ENCODE peak calls at places on chromosomes 16 and 17, in ten cellular contexts. One of them, this sample, is unnamed.

GRCh38 chr17:77100009-77100408 is 40.8 kb upstream of the SEC14L1 start:
- DNase-seq in GM10248: no peak
- DNase-seq in omental fat pad: no peak
- DNase-seq in AG09319: no peak
- DNase-seq in uterus: no peak
- DNase-seq in stomach: peak
- DNase-seq in nephron progenitor cell: no peak
- DNase-seq in BJ: no peak
- DNase-seq in endothelial cell: no peak
- DNase-seq in PC-3: no peak
- DNase-seq in this sample: no peak

GRCh38 chr17:75875940-75876189 is 2.5 kb downstream of the TRIM47 start:
- DNase-seq in GM10248: no peak
- DNase-seq in omental fat pad: no peak
- DNase-seq in AG09319: no peak
- DNase-seq in uterus: peak
- DNase-seq in stomach: no peak
- DNase-seq in nephron progenitor cell: no peak
- DNase-seq in BJ: no peak
- DNase-seq in endothelial cell: no peak
- DNase-seq in PC-3: no peak
- DNase-seq in this sample: no peak

GRCh38 chr16:83015871-83016270 is 389.1 kb downstream of the CDH13 start:
- DNase-seq in GM10248: no peak
- DNase-seq in omental fat pad: no peak
- DNase-seq in AG09319: no peak
- DNase-seq in uterus: no peak
- DNase-seq in stomach: no peak
- DNase-seq in nephron progenitor cell: no peak
- DNase-seq in BJ: peak
- DNase-seq in endothelial cell: no peak
- DNase-seq in PC-3: no peak
- DNase-seq in this sample: no peak

GRCh38 chr17:52207786-52208185 is 49.3 kb upstream of the CA10 start:
- DNase-seq in GM10248: no peak
- DNase-seq in omental fat pad: no peak
- DNase-seq in AG09319: no peak
- DNase-seq in uterus: no peak
- DNase-seq in stomach: no peak
- DNase-seq in nephron progenitor cell: no peak
- DNase-seq in BJ: no peak
- DNase-seq in endothelial cell: no peak
- DNase-seq in PC-3: no peak
- DNase-seq in this sample: no peak

GRCh38 chr16:88455610-88456355 is 2.7 kb downstream of the ZFPM1 start:
- DNase-seq in GM10248: peak
- DNase-seq in omental fat pad: no peak
- DNase-seq in AG09319: peak
- DNase-seq in uterus: no peak
- DNase-seq in stomach: peak
- DNase-seq in nephron progenitor cell: peak
- DNase-seq in BJ: no peak
- DNase-seq in endothelial cell: peak
- DNase-seq in PC-3: peak
- DNase-seq in this sample: no peak

GRCh38 chr17:45948881-45949624 is 50.0 kb upstream of the STH start:
- DNase-seq in GM10248: peak
- DNase-seq in omental fat pad: peak
- DNase-seq in AG09319: peak
- DNase-seq in uterus: peak
- DNase-seq in stomach: peak
- DNase-seq in nephron progenitor cell: peak
- DNase-seq in BJ: peak
- DNase-seq in endothelial cell: peak
- DNase-seq in PC-3: peak
- DNase-seq in this sample: no peak

GRCh38 chr16:73240928-73241327 is 193.0 kb upstream of the ZFHX3 start:
- DNase-seq in GM10248: no peak
- DNase-seq in omental fat pad: no peak
- DNase-seq in AG09319: no peak
- DNase-seq in uterus: no peak
- DNase-seq in stomach: no peak
- DNase-seq in nephron progenitor cell: no peak
- DNase-seq in BJ: no peak
- DNase-seq in endothelial cell: no peak
- DNase-seq in PC-3: no peak
- DNase-seq in this sample: no peak

GRCh38 chr16:89827383-89828198 is 684 bp upstream of the SPIRE2 start:
- DNase-seq in GM10248: no peak
- DNase-seq in omental fat pad: no peak
- DNase-seq in AG09319: no peak
- DNase-seq in uterus: no peak
- DNase-seq in stomach: peak
- DNase-seq in nephron progenitor cell: peak
- DNase-seq in BJ: no peak
- DNase-seq in endothelial cell: peak
- DNase-seq in PC-3: peak
- DNase-seq in this sample: no peak

GRCh38 chr16:12470311-12471229 is 333.1 kb downstream of the CPPED1 start:
- DNase-seq in GM10248: no peak
- DNase-seq in omental fat pad: no peak
- DNase-seq in AG09319: no peak
- DNase-seq in uterus: peak
- DNase-seq in stomach: no peak
- DNase-seq in nephron progenitor cell: no peak
- DNase-seq in BJ: no peak
- DNase-seq in endothelial cell: no peak
- DNase-seq in PC-3: no peak
- DNase-seq in this sample: no peak

GRCh38 chr16:30984669-30985400 is at the start of gene HSD3B7:
- DNase-seq in GM10248: peak
- DNase-seq in omental fat pad: peak
- DNase-seq in AG09319: peak
- DNase-seq in uterus: peak
- DNase-seq in stomach: peak
- DNase-seq in nephron progenitor cell: peak
- DNase-seq in BJ: no peak
- DNase-seq in endothelial cell: peak
- DNase-seq in PC-3: peak
- DNase-seq in this sample: no peak

GRCh38 chr16:66057056-66057455 is 309.4 kb upstream of the CDH5 start:
- DNase-seq in GM10248: no peak
- DNase-seq in omental fat pad: no peak
- DNase-seq in AG09319: no peak
- DNase-seq in uterus: peak
- DNase-seq in stomach: no peak
- DNase-seq in nephron progenitor cell: no peak
- DNase-seq in BJ: no peak
- DNase-seq in endothelial cell: no peak
- DNase-seq in PC-3: no peak
- DNase-seq in this sample: no peak

GRCh38 chr17:9929873-9930272 is 24.8 kb upstream of the RCVRN start:
- DNase-seq in GM10248: no peak
- DNase-seq in omental fat pad: no peak
- DNase-seq in AG09319: no peak
- DNase-seq in uterus: peak
- DNase-seq in stomach: no peak
- DNase-seq in nephron progenitor cell: no peak
- DNase-seq in BJ: no peak
- DNase-seq in endothelial cell: no peak
- DNase-seq in PC-3: no peak
- DNase-seq in this sample: no peak

GRCh38 chr17:5097101-5097834 is 14.4 kb downstream of the ZNF232 start:
- DNase-seq in GM10248: peak
- DNase-seq in omental fat pad: no peak
- DNase-seq in AG09319: no peak
- DNase-seq in uterus: peak
- DNase-seq in stomach: peak
- DNase-seq in nephron progenitor cell: peak
- DNase-seq in BJ: no peak
- DNase-seq in endothelial cell: peak
- DNase-seq in PC-3: no peak
- DNase-seq in this sample: no peak

GRCh38 chr17:79944251-79944812 is 91.3 kb downstream of the TBC1D16 start:
- DNase-seq in GM10248: no peak
- DNase-seq in omental fat pad: no peak
- DNase-seq in AG09319: no peak
- DNase-seq in uterus: no peak
- DNase-seq in stomach: no peak
- DNase-seq in nephron progenitor cell: no peak
- DNase-seq in BJ: no peak
- DNase-seq in endothelial cell: no peak
- DNase-seq in PC-3: no peak
- DNase-seq in this sample: peak

GRCh38 chr17:79946352-79947231 is 89.1 kb downstream of the TBC1D16 start:
- DNase-seq in GM10248: no peak
- DNase-seq in omental fat pad: no peak
- DNase-seq in AG09319: no peak
- DNase-seq in uterus: no peak
- DNase-seq in stomach: no peak
- DNase-seq in nephron progenitor cell: peak
- DNase-seq in BJ: no peak
- DNase-seq in endothelial cell: no peak
- DNase-seq in PC-3: no peak
- DNase-seq in this sample: peak

GRCh38 chr17:79943354-79944241 is 92.1 kb downstream of the TBC1D16 start:
- DNase-seq in GM10248: no peak
- DNase-seq in omental fat pad: peak
- DNase-seq in AG09319: no peak
- DNase-seq in uterus: no peak
- DNase-seq in stomach: no peak
- DNase-seq in nephron progenitor cell: peak
- DNase-seq in BJ: no peak
- DNase-seq in endothelial cell: no peak
- DNase-seq in PC-3: no peak
- DNase-seq in this sample: peak

GRCh38 chr17:79945591-79946255 is 89.9 kb downstream of the TBC1D16 start:
- DNase-seq in GM10248: no peak
- DNase-seq in omental fat pad: no peak
- DNase-seq in AG09319: no peak
- DNase-seq in uterus: no peak
- DNase-seq in stomach: no peak
- DNase-seq in nephron progenitor cell: no peak
- DNase-seq in BJ: no peak
- DNase-seq in endothelial cell: no peak
- DNase-seq in PC-3: no peak
- DNase-seq in this sample: peak

GRCh38 chr17:79944821-79945391 is 90.8 kb downstream of the TBC1D16 start:
- DNase-seq in GM10248: no peak
- DNase-seq in omental fat pad: peak
- DNase-seq in AG09319: no peak
- DNase-seq in uterus: no peak
- DNase-seq in stomach: no peak
- DNase-seq in nephron progenitor cell: no peak
- DNase-seq in BJ: no peak
- DNase-seq in endothelial cell: no peak
- DNase-seq in PC-3: no peak
- DNase-seq in this sample: peak
- TF ChIP-seq CTCF in GM10248: no peak
- TF ChIP-seq CTCF in omental fat pad: no peak
- TF ChIP-seq CTCF in AG09319: no peak
- TF ChIP-seq CTCF in uterus: no peak
- TF ChIP-seq CTCF in stomach: no peak
- TF ChIP-seq CTCF in nephron progenitor cell: no peak
- TF ChIP-seq CTCF in BJ: no peak
- TF ChIP-seq CTCF in endothelial cell: no peak
- TF ChIP-seq CTCF in PC-3: no peak
- TF ChIP-seq CTCF in this sample: no peak

GRCh38 chr17:17314501-17315071 is 11.4 kb downstream of the NT5M start:
- DNase-seq in GM10248: no peak
- DNase-seq in omental fat pad: no peak
- DNase-seq in AG09319: no peak
- DNase-seq in uterus: no peak
- DNase-seq in stomach: peak
- DNase-seq in nephron progenitor cell: no peak
- DNase-seq in BJ: no peak
- DNase-seq in endothelial cell: no peak
- DNase-seq in PC-3: no peak
- DNase-seq in this sample: peak
- TF ChIP-seq CTCF in GM10248: no peak
- TF ChIP-seq CTCF in omental fat pad: no peak
- TF ChIP-seq CTCF in AG09319: no peak
- TF ChIP-seq CTCF in uterus: no peak
- TF ChIP-seq CTCF in stomach: no peak
- TF ChIP-seq CTCF in nephron progenitor cell: no peak
- TF ChIP-seq CTCF in BJ: no peak
- TF ChIP-seq CTCF in endothelial cell: no peak
- TF ChIP-seq CTCF in PC-3: no peak
- TF ChIP-seq CTCF in this sample: no peak

GRCh38 chr17:38577244-38577643 is 28.5 kb downstream of the SRCIN1 start:
- DNase-seq in GM10248: no peak
- DNase-seq in omental fat pad: no peak
- DNase-seq in AG09319: no peak
- DNase-seq in uterus: no peak
- DNase-seq in stomach: no peak
- DNase-seq in nephron progenitor cell: no peak
- DNase-seq in BJ: no peak
- DNase-seq in endothelial cell: no peak
- DNase-seq in PC-3: no peak
- DNase-seq in this sample: no peak
- TF ChIP-seq CTCF in GM10248: no peak
- TF ChIP-seq CTCF in omental fat pad: no peak
- TF ChIP-seq CTCF in AG09319: no peak
- TF ChIP-seq CTCF in uterus: no peak
- TF ChIP-seq CTCF in stomach: no peak
- TF ChIP-seq CTCF in nephron progenitor cell: no peak
- TF ChIP-seq CTCF in BJ: no peak
- TF ChIP-seq CTCF in endothelial cell: no peak
- TF ChIP-seq CTCF in PC-3: peak
- TF ChIP-seq CTCF in this sample: no peak

GRCh38 chr17:53794875-53795274 is 27.9 kb upstream of the KIF2B start:
- DNase-seq in GM10248: no peak
- DNase-seq in omental fat pad: no peak
- DNase-seq in AG09319: no peak
- DNase-seq in uterus: no peak
- DNase-seq in stomach: no peak
- DNase-seq in nephron progenitor cell: no peak
- DNase-seq in BJ: no peak
- DNase-seq in endothelial cell: no peak
- DNase-seq in PC-3: no peak
- DNase-seq in this sample: no peak

GRCh38 chr17:53792451-53792850 is 30.3 kb upstream of the KIF2B start:
- DNase-seq in GM10248: no peak
- DNase-seq in omental fat pad: no peak
- DNase-seq in AG09319: no peak
- DNase-seq in uterus: no peak
- DNase-seq in stomach: no peak
- DNase-seq in nephron progenitor cell: no peak
- DNase-seq in BJ: no peak
- DNase-seq in endothelial cell: no peak
- DNase-seq in PC-3: no peak
- DNase-seq in this sample: no peak

GRCh38 chr17:53796642-53797041 is 26.1 kb upstream of the KIF2B start:
- DNase-seq in GM10248: no peak
- DNase-seq in omental fat pad: no peak
- DNase-seq in AG09319: no peak
- DNase-seq in uterus: no peak
- DNase-seq in stomach: no peak
- DNase-seq in nephron progenitor cell: no peak
- DNase-seq in BJ: no peak
- DNase-seq in endothelial cell: no peak
- DNase-seq in PC-3: no peak
- DNase-seq in this sample: no peak

GRCh38 chr17:53792997-53793396 is 29.7 kb upstream of the KIF2B start:
- DNase-seq in GM10248: no peak
- DNase-seq in omental fat pad: no peak
- DNase-seq in AG09319: no peak
- DNase-seq in uterus: no peak
- DNase-seq in stomach: no peak
- DNase-seq in nephron progenitor cell: no peak
- DNase-seq in BJ: no peak
- DNase-seq in endothelial cell: no peak
- DNase-seq in PC-3: no peak
- DNase-seq in this sample: no peak

GRCh38 chr17:53797497-53797896 is 25.2 kb upstream of the KIF2B start:
- DNase-seq in GM10248: no peak
- DNase-seq in omental fat pad: no peak
- DNase-seq in AG09319: no peak
- DNase-seq in uterus: no peak
- DNase-seq in stomach: no peak
- DNase-seq in nephron progenitor cell: no peak
- DNase-seq in BJ: no peak
- DNase-seq in endothelial cell: no peak
- DNase-seq in PC-3: no peak
- DNase-seq in this sample: no peak
- TF ChIP-seq CTCF in GM10248: no peak
- TF ChIP-seq CTCF in omental fat pad: no peak
- TF ChIP-seq CTCF in AG09319: no peak
- TF ChIP-seq CTCF in uterus: no peak
- TF ChIP-seq CTCF in stomach: no peak
- TF ChIP-seq CTCF in nephron progenitor cell: no peak
- TF ChIP-seq CTCF in BJ: no peak
- TF ChIP-seq CTCF in endothelial cell: no peak
- TF ChIP-seq CTCF in PC-3: no peak
- TF ChIP-seq CTCF in this sample: no peak

This sample was measured in chondrocyte.